ENCODE peak calls at places on chromosome 18, in eight cellular contexts. D is SK-N-SH; E is fibroblast of lung; I is A172; T is OCI-M1; S is activated effector memory CD4-positive, alpha-beta T cell treated with Interleukin-2 at 50 U/mL for 16 hours; W is hypothalamus; Z is Daoy. K is an unnamed sample.

GRCh38 chr18:70578480-70578879 is 289.6 kb downstream of the SOCS6 start:
- DNase-seq in D (no peak), I (no peak), S (no peak), E (no peak), Z (peak; percentile 25), T (peak; percentile 25), W (no peak), K (no peak)

GRCh38 chr18:10936211-10937053 is 212.9 kb downstream of the PIEZO2 start:
- DNase-seq in T (no peak), W (no peak), I (no peak), Z (no peak), S (no peak), D (no peak), E (no peak), K (no peak)

GRCh38 chr18:8835556-8835955 is 130.2 kb downstream of the MTCL1 start:
- DNase-seq in Z (no peak), W (no peak), S (no peak), E (peak; percentile 66), I (no peak), D (no peak), T (peak; percentile 96), K (no peak)

GRCh38 chr18:51622676-51623075 is 425.2 kb upstream of the MEX3C start:
- DNase-seq in Z (no peak), D (no peak), T (no peak), W (no peak), E (no peak), S (no peak), I (no peak), K (no peak)

GRCh38 chr18:58004317-58004716 is 39.7 kb upstream of the NEDD4L start:
- DNase-seq in T (no peak), W (no peak), Z (peak; percentile 38), D (no peak), S (no peak), E (peak; percentile 89), I (peak; percentile 66), K (peak; percentile 92)

GRCh38 chr18:69882965-69883668 is 64.6 kb downstream of the CD226 start:
- DNase-seq in T (no peak), S (no peak), E (no peak), Z (no peak), D (no peak), W (no peak), I (no peak), K (no peak)

GRCh38 chr18:9716375-9716774 is 8.3 kb downstream of the RAB31 start:
- DNase-seq in T (no peak), Z (no peak), I (no peak), E (no peak), D (no peak), W (no peak), S (no peak), K (no peak)

GRCh38 chr18:55419939-55420664 is 167.9 kb downstream of the TCF4 start:
- DNase-seq in W (no peak), E (peak; percentile 57), S (no peak), T (no peak), D (no peak), Z (no peak), I (no peak), K (no peak)

GRCh38 chr18:58144671-58145285 is 100.8 kb downstream of the NEDD4L start:
- DNase-seq in T (no peak), S (no peak), W (no peak), D (no peak), Z (no peak), E (no peak), I (no peak), K (no peak)

GRCh38 chr18:62324917-62325805 is at the start of gene TNFRSF11A:
- DNase-seq in E (no peak), Z (peak; percentile 66), W (no peak), I (no peak), D (peak; percentile 88), T (peak; percentile 44), S (peak; percentile 52), K (peak; percentile 71)

GRCh38 chr18:56139792-56140254 is 498.6 kb downstream of the TXNL1 start:
- DNase-seq in Z (peak; percentile 3), E (peak; percentile 96), I (no peak), S (no peak), W (no peak), T (no peak), D (no peak), K (no peak)

GRCh38 chr18:5417342-5417741 is 121.8 kb upstream of the ZBTB14 start:
- DNase-seq in D (no peak), T (peak; percentile 55), W (peak; percentile 15), S (no peak), Z (no peak), E (peak; percentile 2), I (no peak), K (no peak)

GRCh38 chr18:77366067-77366724 is 116.5 kb downstream of the GALR1 start:
- DNase-seq in T (no peak), I (no peak), D (no peak), Z (peak; percentile 51), E (no peak), W (no peak), S (no peak), K (no peak)

GRCh38 chr18:532023-532422 is 31.5 kb upstream of the COLEC12 start:
- DNase-seq in W (no peak), D (no peak), Z (no peak), S (no peak), E (no peak), I (no peak), T (no peak), K (peak; percentile 65)

GRCh38 chr18:61893971-61894750 is 1.4 kb upstream of the RNF152 start:
- DNase-seq in Z (peak; percentile 68), I (peak; percentile 12), T (peak; percentile 40), S (peak; percentile 60), W (peak; percentile 50), E (peak; percentile 62), D (peak; percentile 97), K (peak; percentile 62)

GRCh38 chr18:69898241-69898861 is 49.3 kb downstream of the CD226 start:
- DNase-seq in S (peak; percentile 31), T (peak; percentile 28), E (peak; percentile 62), Z (peak; percentile 4), W (no peak), D (no peak), I (no peak), K (no peak)

GRCh38 chr18:51867767-51868166 is 472.2 kb upstream of the DCC start:
- DNase-seq in S (no peak), E (peak; percentile 1), D (no peak), W (no peak), I (no peak), T (peak; percentile 6), Z (no peak), K (no peak)

GRCh38 chr18:79393181-79393598 is 2.5 kb upstream of the NFATC1 start:
- DNase-seq in I (no peak), E (no peak), D (no peak), W (no peak), T (no peak), Z (peak; percentile 28), S (no peak), K (no peak)

GRCh38 chr18:9951022-9951859 is 37.4 kb downstream of the VAPA start:
- DNase-seq in I (peak; percentile 62), T (peak; percentile 77), D (peak; percentile 57), S (no peak), W (no peak), E (peak; percentile 75), Z (peak; percentile 25), K (peak; percentile 61)

GRCh38 chr18:50401334-50401733 is 26.5 kb downstream of the SKA1 start:
- DNase-seq in I (no peak), E (no peak), S (no peak), D (no peak), T (no peak), Z (no peak), W (no peak), K (no peak)

GRCh38 chr18:63823516-63824219 is 48.5 kb downstream of the SERPINB7 start:
- DNase-seq in W (no peak), S (no peak), D (peak; percentile 14), Z (peak; percentile 39), I (no peak), E (peak; percentile 18), T (peak; percentile 17), K (peak; percentile 80)

GRCh38 chr18:21443776-21444464 is 156.6 kb downstream of the ESCO1 start:
- DNase-seq in W (no peak), Z (no peak), D (no peak), T (no peak), I (no peak), S (no peak), E (no peak), K (no peak)

K was measured in PC-3.